ENCODE peak calls at places on chromosomes 5 and 9, in eight cellular contexts. One of them, this sample, is unnamed.

GRCh38 chr9:26856413-26857032 is 36.1 kb downstream of the CAAP1 start:
- DNase-seq in IMR-90: peak
- DNase-seq in T-helper 9 cell: no peak
- DNase-seq in NCI-H446 treated with DMSO at 0.1 percent for 48 hours: peak
- DNase-seq in CD8-positive, alpha-beta T cell: no peak
- DNase-seq in AG08395: peak
- DNase-seq in T-cell: no peak
- DNase-seq in CD4-positive, CD25-positive, alpha-beta regulatory T cell: peak
- DNase-seq in this sample: no peak

GRCh38 chr5:159567461-159567860 is 237.2 kb upstream of the IL12B start:
- DNase-seq in CD4-positive, CD25-positive, alpha-beta regulatory T cell: no peak
- DNase-seq in CD8-positive, alpha-beta T cell: no peak
- DNase-seq in T-cell: no peak
- DNase-seq in IMR-90: no peak
- DNase-seq in NCI-H446 treated with DMSO at 0.1 percent for 48 hours: no peak
- DNase-seq in T-helper 9 cell: no peak
- DNase-seq in AG08395: no peak
- DNase-seq in this sample: no peak

GRCh38 chr9:37302277-37302676 is 120.2 kb upstream of the GRHPR start:
- DNase-seq in IMR-90: no peak
- DNase-seq in CD8-positive, alpha-beta T cell: no peak
- DNase-seq in CD4-positive, CD25-positive, alpha-beta regulatory T cell: peak
- DNase-seq in T-cell: peak
- DNase-seq in T-helper 9 cell: no peak
- DNase-seq in AG08395: no peak
- DNase-seq in NCI-H446 treated with DMSO at 0.1 percent for 48 hours: peak
- DNase-seq in this sample: peak

GRCh38 chr5:6418679-6419276 is 29.9 kb upstream of the UBE2QL1 start:
- DNase-seq in CD8-positive, alpha-beta T cell: no peak
- DNase-seq in NCI-H446 treated with DMSO at 0.1 percent for 48 hours: no peak
- DNase-seq in IMR-90: no peak
- DNase-seq in T-cell: no peak
- DNase-seq in AG08395: no peak
- DNase-seq in CD4-positive, CD25-positive, alpha-beta regulatory T cell: no peak
- DNase-seq in T-helper 9 cell: no peak
- DNase-seq in this sample: no peak

GRCh38 chr9:137150485-137151060 is 11.6 kb downstream of the GRIN1 start:
- DNase-seq in T-cell: no peak
- DNase-seq in NCI-H446 treated with DMSO at 0.1 percent for 48 hours: peak
- DNase-seq in T-helper 9 cell: no peak
- DNase-seq in CD8-positive, alpha-beta T cell: no peak
- DNase-seq in CD4-positive, CD25-positive, alpha-beta regulatory T cell: no peak
- DNase-seq in AG08395: no peak
- DNase-seq in IMR-90: no peak
- DNase-seq in this sample: no peak

GRCh38 chr5:96683810-96684209 is 21.6 kb downstream of the CAST start:
- DNase-seq in CD8-positive, alpha-beta T cell: no peak
- DNase-seq in T-cell: no peak
- DNase-seq in T-helper 9 cell: no peak
- DNase-seq in AG08395: no peak
- DNase-seq in IMR-90: no peak
- DNase-seq in NCI-H446 treated with DMSO at 0.1 percent for 48 hours: no peak
- DNase-seq in CD4-positive, CD25-positive, alpha-beta regulatory T cell: no peak
- DNase-seq in this sample: no peak

GRCh38 chr5:32143991-32144636 is 30.0 kb downstream of the GOLPH3 start:
- DNase-seq in NCI-H446 treated with DMSO at 0.1 percent for 48 hours: no peak
- DNase-seq in CD4-positive, CD25-positive, alpha-beta regulatory T cell: no peak
- DNase-seq in IMR-90: peak
- DNase-seq in T-cell: no peak
- DNase-seq in CD8-positive, alpha-beta T cell: no peak
- DNase-seq in T-helper 9 cell: no peak
- DNase-seq in AG08395: no peak
- DNase-seq in this sample: no peak

GRCh38 chr5:179357036-179357435 is 11.8 kb upstream of the ADAMTS2 start:
- DNase-seq in AG08395: no peak
- DNase-seq in IMR-90: no peak
- DNase-seq in CD8-positive, alpha-beta T cell: no peak
- DNase-seq in NCI-H446 treated with DMSO at 0.1 percent for 48 hours: no peak
- DNase-seq in T-helper 9 cell: no peak
- DNase-seq in CD4-positive, CD25-positive, alpha-beta regulatory T cell: no peak
- DNase-seq in T-cell: no peak
- DNase-seq in this sample: no peak

GRCh38 chr5:13378073-13378472 is 566.4 kb downstream of the DNAH5 start:
- DNase-seq in NCI-H446 treated with DMSO at 0.1 percent for 48 hours: no peak
- DNase-seq in T-helper 9 cell: no peak
- DNase-seq in CD4-positive, CD25-positive, alpha-beta regulatory T cell: no peak
- DNase-seq in IMR-90: peak
- DNase-seq in AG08395: no peak
- DNase-seq in CD8-positive, alpha-beta T cell: no peak
- DNase-seq in T-cell: no peak
- DNase-seq in this sample: no peak

GRCh38 chr5:124176692-124177091 is 569.7 kb downstream of the ZNF608 start:
- DNase-seq in CD4-positive, CD25-positive, alpha-beta regulatory T cell: no peak
- DNase-seq in CD8-positive, alpha-beta T cell: no peak
- DNase-seq in AG08395: no peak
- DNase-seq in IMR-90: no peak
- DNase-seq in T-helper 9 cell: no peak
- DNase-seq in T-cell: no peak
- DNase-seq in NCI-H446 treated with DMSO at 0.1 percent for 48 hours: peak
- DNase-seq in this sample: no peak

GRCh38 chr5:54661111-54661510 is 143.6 kb downstream of the SNX18 start:
- DNase-seq in T-cell: no peak
- DNase-seq in AG08395: no peak
- DNase-seq in T-helper 9 cell: no peak
- DNase-seq in CD8-positive, alpha-beta T cell: no peak
- DNase-seq in IMR-90: no peak
- DNase-seq in NCI-H446 treated with DMSO at 0.1 percent for 48 hours: no peak
- DNase-seq in CD4-positive, CD25-positive, alpha-beta regulatory T cell: no peak
- DNase-seq in this sample: no peak

GRCh38 chr9:34405719-34406118 is 29.0 kb upstream of the MYORG start:
- DNase-seq in CD4-positive, CD25-positive, alpha-beta regulatory T cell: no peak
- DNase-seq in T-helper 9 cell: no peak
- DNase-seq in T-cell: no peak
- DNase-seq in CD8-positive, alpha-beta T cell: no peak
- DNase-seq in AG08395: peak
- DNase-seq in NCI-H446 treated with DMSO at 0.1 percent for 48 hours: no peak
- DNase-seq in IMR-90: peak
- DNase-seq in this sample: no peak

GRCh38 chr9:135104761-135105160 is 17.3 kb downstream of the OLFM1 start:
- DNase-seq in CD8-positive, alpha-beta T cell: no peak
- DNase-seq in IMR-90: no peak
- DNase-seq in CD4-positive, CD25-positive, alpha-beta regulatory T cell: no peak
- DNase-seq in NCI-H446 treated with DMSO at 0.1 percent for 48 hours: no peak
- DNase-seq in T-cell: no peak
- DNase-seq in T-helper 9 cell: no peak
- DNase-seq in AG08395: no peak
- DNase-seq in this sample: no peak

GRCh38 chr5:102421647-102422046 is 77.2 kb downstream of the SLCO6A1 start:
- DNase-seq in CD4-positive, CD25-positive, alpha-beta regulatory T cell: no peak
- DNase-seq in T-helper 9 cell: no peak
- DNase-seq in IMR-90: no peak
- DNase-seq in T-cell: no peak
- DNase-seq in AG08395: no peak
- DNase-seq in CD8-positive, alpha-beta T cell: no peak
- DNase-seq in NCI-H446 treated with DMSO at 0.1 percent for 48 hours: no peak
- DNase-seq in this sample: no peak

GRCh38 chr5:94793113-94793815 is 174.8 kb downstream of the SLF1 start:
- DNase-seq in CD8-positive, alpha-beta T cell: no peak
- DNase-seq in NCI-H446 treated with DMSO at 0.1 percent for 48 hours: no peak
- DNase-seq in AG08395: peak
- DNase-seq in IMR-90: peak
- DNase-seq in T-helper 9 cell: no peak
- DNase-seq in CD4-positive, CD25-positive, alpha-beta regulatory T cell: peak
- DNase-seq in T-cell: no peak
- DNase-seq in this sample: peak

GRCh38 chr9:68974431-68974830 is 39.5 kb downstream of the PRKACG start:
- DNase-seq in AG08395: no peak
- DNase-seq in IMR-90: no peak
- DNase-seq in CD8-positive, alpha-beta T cell: no peak
- DNase-seq in NCI-H446 treated with DMSO at 0.1 percent for 48 hours: no peak
- DNase-seq in CD4-positive, CD25-positive, alpha-beta regulatory T cell: peak
- DNase-seq in T-helper 9 cell: no peak
- DNase-seq in T-cell: no peak
- DNase-seq in this sample: peak

GRCh38 chr9:131678499-131679111 is 61.3 kb downstream of the RAPGEF1 start:
- DNase-seq in T-helper 9 cell: peak
- DNase-seq in T-cell: peak
- DNase-seq in AG08395: peak
- DNase-seq in CD4-positive, CD25-positive, alpha-beta regulatory T cell: peak
- DNase-seq in NCI-H446 treated with DMSO at 0.1 percent for 48 hours: peak
- DNase-seq in CD8-positive, alpha-beta T cell: peak
- DNase-seq in IMR-90: peak
- DNase-seq in this sample: peak

GRCh38 chr5:6732634-6733410 is 19.6 kb downstream of the TENT4A start:
- DNase-seq in CD8-positive, alpha-beta T cell: no peak
- DNase-seq in NCI-H446 treated with DMSO at 0.1 percent for 48 hours: peak
- DNase-seq in T-cell: no peak
- DNase-seq in CD4-positive, CD25-positive, alpha-beta regulatory T cell: no peak
- DNase-seq in IMR-90: peak
- DNase-seq in AG08395: peak
- DNase-seq in T-helper 9 cell: no peak
- DNase-seq in this sample: no peak

GRCh38 chr9:114958021-114958846 is 27.8 kb upstream of the TNFSF8 start:
- DNase-seq in T-helper 9 cell: no peak
- DNase-seq in IMR-90: no peak
- DNase-seq in CD4-positive, CD25-positive, alpha-beta regulatory T cell: no peak
- DNase-seq in NCI-H446 treated with DMSO at 0.1 percent for 48 hours: no peak
- DNase-seq in CD8-positive, alpha-beta T cell: no peak
- DNase-seq in AG08395: no peak
- DNase-seq in T-cell: no peak
- DNase-seq in this sample: peak

GRCh38 chr5:110386782-110387181 is 339.7 kb downstream of the TMEM232 start:
- DNase-seq in T-cell: no peak
- DNase-seq in CD8-positive, alpha-beta T cell: no peak
- DNase-seq in T-helper 9 cell: no peak
- DNase-seq in IMR-90: peak
- DNase-seq in CD4-positive, CD25-positive, alpha-beta regulatory T cell: no peak
- DNase-seq in AG08395: peak
- DNase-seq in NCI-H446 treated with DMSO at 0.1 percent for 48 hours: peak
- DNase-seq in this sample: no peak

GRCh38 chr5:136090319-136090718 is 42.3 kb upstream of the SMAD5 start:
- DNase-seq in NCI-H446 treated with DMSO at 0.1 percent for 48 hours: no peak
- DNase-seq in IMR-90: no peak
- DNase-seq in T-cell: no peak
- DNase-seq in T-helper 9 cell: no peak
- DNase-seq in CD4-positive, CD25-positive, alpha-beta regulatory T cell: no peak
- DNase-seq in CD8-positive, alpha-beta T cell: no peak
- DNase-seq in AG08395: no peak
- DNase-seq in this sample: no peak

GRCh38 chr5:37816883-37817282 is 23.0 kb downstream of the GDNF start:
- DNase-seq in CD4-positive, CD25-positive, alpha-beta regulatory T cell: no peak
- DNase-seq in AG08395: peak
- DNase-seq in T-helper 9 cell: no peak
- DNase-seq in T-cell: no peak
- DNase-seq in CD8-positive, alpha-beta T cell: no peak
- DNase-seq in NCI-H446 treated with DMSO at 0.1 percent for 48 hours: no peak
- DNase-seq in IMR-90: peak
- DNase-seq in this sample: no peak

GRCh38 chr9:811101-811531 is 30.4 kb upstream of the DMRT1 start:
- DNase-seq in IMR-90: peak
- DNase-seq in T-helper 9 cell: no peak
- DNase-seq in CD4-positive, CD25-positive, alpha-beta regulatory T cell: no peak
- DNase-seq in NCI-H446 treated with DMSO at 0.1 percent for 48 hours: no peak
- DNase-seq in T-cell: no peak
- DNase-seq in CD8-positive, alpha-beta T cell: no peak
- DNase-seq in AG08395: no peak
- DNase-seq in this sample: no peak

GRCh38 chr5:41264019-41264418 is 50.7 kb upstream of the C6 start:
- DNase-seq in T-helper 9 cell: no peak
- DNase-seq in CD4-positive, CD25-positive, alpha-beta regulatory T cell: no peak
- DNase-seq in AG08395: no peak
- DNase-seq in IMR-90: no peak
- DNase-seq in T-cell: no peak
- DNase-seq in NCI-H446 treated with DMSO at 0.1 percent for 48 hours: no peak
- DNase-seq in CD8-positive, alpha-beta T cell: no peak
- DNase-seq in this sample: no peak

GRCh38 chr5:103849934-103850333 is 287.3 kb upstream of the NUDT12 start:
- DNase-seq in AG08395: peak
- DNase-seq in NCI-H446 treated with DMSO at 0.1 percent for 48 hours: no peak
- DNase-seq in T-helper 9 cell: no peak
- DNase-seq in IMR-90: peak
- DNase-seq in CD8-positive, alpha-beta T cell: no peak
- DNase-seq in CD4-positive, CD25-positive, alpha-beta regulatory T cell: no peak
- DNase-seq in T-cell: no peak
- DNase-seq in this sample: no peak

GRCh38 chr5:31186672-31187267 is 6.7 kb upstream of the CDH6 start:
- DNase-seq in T-helper 9 cell: no peak
- DNase-seq in NCI-H446 treated with DMSO at 0.1 percent for 48 hours: peak
- DNase-seq in CD8-positive, alpha-beta T cell: no peak
- DNase-seq in IMR-90: peak
- DNase-seq in T-cell: no peak
- DNase-seq in AG08395: peak
- DNase-seq in CD4-positive, CD25-positive, alpha-beta regulatory T cell: no peak
- DNase-seq in this sample: no peak

GRCh38 chr5:135426102-135427082 is 20.8 kb downstream of the DCANP1 start:
- DNase-seq in T-helper 9 cell: no peak
- DNase-seq in CD4-positive, CD25-positive, alpha-beta regulatory T cell: peak
- DNase-seq in NCI-H446 treated with DMSO at 0.1 percent for 48 hours: peak
- DNase-seq in T-cell: peak
- DNase-seq in CD8-positive, alpha-beta T cell: no peak
- DNase-seq in IMR-90: peak
- DNase-seq in AG08395: peak
- DNase-seq in this sample: peak

GRCh38 chr5:90015584-90016018 is 394.0 kb downstream of the CETN3 start:
- DNase-seq in AG08395: no peak
- DNase-seq in T-helper 9 cell: no peak
- DNase-seq in T-cell: no peak
- DNase-seq in CD8-positive, alpha-beta T cell: no peak
- DNase-seq in NCI-H446 treated with DMSO at 0.1 percent for 48 hours: no peak
- DNase-seq in IMR-90: peak
- DNase-seq in CD4-positive, CD25-positive, alpha-beta regulatory T cell: no peak
- DNase-seq in this sample: no peak

This sample was measured in activated T-helper 2 cell treated with anti-CD3 and anti-CD28 coated beads, Interferon-gamma antibody, Interleukin-2, Interleukin-4, amounts not matched to agents 10 μg/mL and 5 μg/mL and 100 μg/mL, durations not matched to agents 14 hours and 24 hours and 36 hours.